ENCODE peak calls at places on chromosome 3, in six cellular contexts. One of them, this sample, is unnamed.

GRCh38 chr3:193593666-193594025 is 638 bp downstream of the OPA1 start:
- DNase-seq in substantia nigra: no peak
- DNase-seq in mesendoderm: peak
- DNase-seq in RWPE1: peak
- DNase-seq in suprapubic skin: no peak
- DNase-seq in lung: no peak
- DNase-seq in this sample: no peak

GRCh38 chr3:188284455-188285212 is 130.7 kb downstream of the LPP start:
- DNase-seq in suprapubic skin: no peak
- DNase-seq in substantia nigra: no peak
- DNase-seq in mesendoderm: no peak
- DNase-seq in RWPE1: no peak
- DNase-seq in lung: no peak
- DNase-seq in this sample: no peak

GRCh38 chr3:38588276-38588971 is 61.1 kb downstream of the SCN5A start:
- DNase-seq in suprapubic skin: peak
- DNase-seq in mesendoderm: no peak
- DNase-seq in substantia nigra: no peak
- DNase-seq in RWPE1: no peak
- DNase-seq in lung: no peak
- DNase-seq in this sample: peak

GRCh38 chr3:123679712-123680386 is 95.0 kb upstream of the HACD2 start:
- DNase-seq in suprapubic skin: no peak
- DNase-seq in RWPE1: no peak
- DNase-seq in substantia nigra: no peak
- DNase-seq in lung: no peak
- DNase-seq in mesendoderm: no peak
- DNase-seq in this sample: no peak

GRCh38 chr3:50210510-50211367 is 5.7 kb downstream of the SLC38A3 start:
- DNase-seq in substantia nigra: no peak
- DNase-seq in suprapubic skin: no peak
- DNase-seq in lung: no peak
- DNase-seq in RWPE1: no peak
- DNase-seq in mesendoderm: no peak
- DNase-seq in this sample: no peak

GRCh38 chr3:23809840-23810341 is 4.1 kb downstream of the UBE2E1 start:
- DNase-seq in mesendoderm: peak
- DNase-seq in RWPE1: no peak
- DNase-seq in suprapubic skin: no peak
- DNase-seq in substantia nigra: no peak
- DNase-seq in lung: no peak
- DNase-seq in this sample: no peak

GRCh38 chr3:133895208-133896001 is at the start of gene RAB6B:
- DNase-seq in lung: peak
- DNase-seq in substantia nigra: peak
- DNase-seq in RWPE1: peak
- DNase-seq in mesendoderm: peak
- DNase-seq in suprapubic skin: no peak
- DNase-seq in this sample: no peak

GRCh38 chr3:14461748-14462324 is 59.4 kb downstream of the SLC6A6 start:
- DNase-seq in mesendoderm: peak
- DNase-seq in RWPE1: peak
- DNase-seq in substantia nigra: no peak
- DNase-seq in lung: no peak
- DNase-seq in suprapubic skin: no peak
- DNase-seq in this sample: no peak

GRCh38 chr3:9255976-9256375 is 6.5 kb upstream of the SRGAP3 start:
- DNase-seq in RWPE1: no peak
- DNase-seq in suprapubic skin: no peak
- DNase-seq in lung: no peak
- DNase-seq in substantia nigra: no peak
- DNase-seq in mesendoderm: no peak
- DNase-seq in this sample: no peak

GRCh38 chr3:38650248-38650940 is 907 bp upstream of the SCN5A start:
- DNase-seq in substantia nigra: no peak
- DNase-seq in suprapubic skin: no peak
- DNase-seq in mesendoderm: no peak
- DNase-seq in lung: no peak
- DNase-seq in RWPE1: no peak
- DNase-seq in this sample: no peak

GRCh38 chr3:159236306-159236705 is 434.5 kb downstream of the MFSD1 start:
- DNase-seq in RWPE1: no peak
- DNase-seq in substantia nigra: no peak
- DNase-seq in mesendoderm: no peak
- DNase-seq in suprapubic skin: no peak
- DNase-seq in lung: no peak
- DNase-seq in this sample: no peak

GRCh38 chr3:72310028-72310987 is 525.4 kb upstream of the PROK2 start:
- DNase-seq in mesendoderm: no peak
- DNase-seq in RWPE1: no peak
- DNase-seq in suprapubic skin: no peak
- DNase-seq in substantia nigra: no peak
- DNase-seq in lung: no peak
- DNase-seq in this sample: no peak

GRCh38 chr3:4633078-4634004 is 140.2 kb downstream of the ITPR1 start:
- DNase-seq in RWPE1: peak
- DNase-seq in substantia nigra: no peak
- DNase-seq in lung: no peak
- DNase-seq in mesendoderm: peak
- DNase-seq in suprapubic skin: no peak
- DNase-seq in this sample: no peak

GRCh38 chr3:124887177-124887995 is at the start of gene ITGB5:
- DNase-seq in lung: peak
- DNase-seq in suprapubic skin: peak
- DNase-seq in substantia nigra: peak
- DNase-seq in RWPE1: peak
- DNase-seq in mesendoderm: peak
- DNase-seq in this sample: peak

GRCh38 chr3:196499807-196500524 is 3.6 kb downstream of the RNF168 start:
- DNase-seq in mesendoderm: peak
- DNase-seq in substantia nigra: no peak
- DNase-seq in suprapubic skin: no peak
- DNase-seq in RWPE1: no peak
- DNase-seq in lung: no peak
- DNase-seq in this sample: no peak

GRCh38 chr3:100637197-100637631 is 27.8 kb downstream of the ADGRG7 start:
- DNase-seq in RWPE1: no peak
- DNase-seq in suprapubic skin: no peak
- DNase-seq in substantia nigra: no peak
- DNase-seq in lung: no peak
- DNase-seq in mesendoderm: peak
- DNase-seq in this sample: no peak

GRCh38 chr3:154473769-154474168 is 43.8 kb upstream of the GPR149 start:
- DNase-seq in lung: no peak
- DNase-seq in suprapubic skin: no peak
- DNase-seq in RWPE1: no peak
- DNase-seq in mesendoderm: no peak
- DNase-seq in substantia nigra: no peak
- DNase-seq in this sample: no peak

GRCh38 chr3:16801698-16802097 is 83.1 kb upstream of the PLCL2 start:
- DNase-seq in suprapubic skin: no peak
- DNase-seq in substantia nigra: no peak
- DNase-seq in lung: no peak
- DNase-seq in mesendoderm: peak
- DNase-seq in RWPE1: no peak
- DNase-seq in this sample: no peak

GRCh38 chr3:185595520-185595919 is 9.4 kb downstream of the SENP2 start:
- DNase-seq in lung: no peak
- DNase-seq in mesendoderm: no peak
- DNase-seq in substantia nigra: no peak
- DNase-seq in RWPE1: no peak
- DNase-seq in suprapubic skin: no peak
- DNase-seq in this sample: no peak

GRCh38 chr3:186815490-186815889 is 9.2 kb upstream of the RFC4 start:
- DNase-seq in substantia nigra: no peak
- DNase-seq in mesendoderm: peak
- DNase-seq in suprapubic skin: no peak
- DNase-seq in lung: no peak
- DNase-seq in RWPE1: no peak
- DNase-seq in this sample: no peak

GRCh38 chr3:28301607-28302158 is 46.8 kb upstream of the ZCWPW2 start:
- DNase-seq in lung: no peak
- DNase-seq in mesendoderm: no peak
- DNase-seq in RWPE1: no peak
- DNase-seq in suprapubic skin: no peak
- DNase-seq in substantia nigra: no peak
- DNase-seq in this sample: no peak

GRCh38 chr3:22377421-22377820 is 626.4 kb upstream of the ZNF385D start:
- DNase-seq in suprapubic skin: no peak
- DNase-seq in mesendoderm: no peak
- DNase-seq in lung: no peak
- DNase-seq in substantia nigra: no peak
- DNase-seq in RWPE1: no peak
- DNase-seq in this sample: no peak

GRCh38 chr3:170494766-170495165 is 76.1 kb downstream of the CLDN11 start:
- DNase-seq in lung: no peak
- DNase-seq in RWPE1: no peak
- DNase-seq in mesendoderm: no peak
- DNase-seq in substantia nigra: no peak
- DNase-seq in suprapubic skin: no peak
- DNase-seq in this sample: no peak

GRCh38 chr3:129624347-129625070 is 18.0 kb upstream of the PLXND1 start:
- DNase-seq in lung: no peak
- DNase-seq in mesendoderm: no peak
- DNase-seq in suprapubic skin: peak
- DNase-seq in substantia nigra: no peak
- DNase-seq in RWPE1: no peak
- DNase-seq in this sample: no peak

GRCh38 chr3:69410301-69410700 is 24.4 kb upstream of the FRMD4B start:
- DNase-seq in suprapubic skin: no peak
- DNase-seq in lung: peak
- DNase-seq in mesendoderm: peak
- DNase-seq in substantia nigra: peak
- DNase-seq in RWPE1: peak
- DNase-seq in this sample: no peak

GRCh38 chr3:69408989-69409388 is 23.1 kb upstream of the FRMD4B start:
- DNase-seq in suprapubic skin: no peak
- DNase-seq in RWPE1: no peak
- DNase-seq in substantia nigra: no peak
- DNase-seq in mesendoderm: no peak
- DNase-seq in lung: no peak
- DNase-seq in this sample: no peak

GRCh38 chr3:69408542-69408941 is 22.7 kb upstream of the FRMD4B start:
- DNase-seq in mesendoderm: no peak
- DNase-seq in lung: no peak
- DNase-seq in substantia nigra: no peak
- DNase-seq in RWPE1: no peak
- DNase-seq in suprapubic skin: no peak
- DNase-seq in this sample: no peak

GRCh38 chr3:69409831-69410230 is 23.9 kb upstream of the FRMD4B start:
- DNase-seq in substantia nigra: no peak
- DNase-seq in lung: no peak
- DNase-seq in mesendoderm: no peak
- DNase-seq in suprapubic skin: no peak
- DNase-seq in RWPE1: no peak
- DNase-seq in this sample: no peak

GRCh38 chr3:69411331-69411730 is 25.4 kb upstream of the FRMD4B start:
- DNase-seq in lung: no peak
- DNase-seq in mesendoderm: no peak
- DNase-seq in substantia nigra: no peak
- DNase-seq in suprapubic skin: no peak
- DNase-seq in RWPE1: peak
- DNase-seq in this sample: no peak
- H3K27ac ChIP-seq in lung: no peak
- H3K27ac ChIP-seq in mesendoderm: no peak
- H3K27ac ChIP-seq in substantia nigra: no peak
- H3K27ac ChIP-seq in suprapubic skin: no peak
- H3K27ac ChIP-seq in RWPE1: no peak
- H3K27ac ChIP-seq in this sample: no peak

DNA sequence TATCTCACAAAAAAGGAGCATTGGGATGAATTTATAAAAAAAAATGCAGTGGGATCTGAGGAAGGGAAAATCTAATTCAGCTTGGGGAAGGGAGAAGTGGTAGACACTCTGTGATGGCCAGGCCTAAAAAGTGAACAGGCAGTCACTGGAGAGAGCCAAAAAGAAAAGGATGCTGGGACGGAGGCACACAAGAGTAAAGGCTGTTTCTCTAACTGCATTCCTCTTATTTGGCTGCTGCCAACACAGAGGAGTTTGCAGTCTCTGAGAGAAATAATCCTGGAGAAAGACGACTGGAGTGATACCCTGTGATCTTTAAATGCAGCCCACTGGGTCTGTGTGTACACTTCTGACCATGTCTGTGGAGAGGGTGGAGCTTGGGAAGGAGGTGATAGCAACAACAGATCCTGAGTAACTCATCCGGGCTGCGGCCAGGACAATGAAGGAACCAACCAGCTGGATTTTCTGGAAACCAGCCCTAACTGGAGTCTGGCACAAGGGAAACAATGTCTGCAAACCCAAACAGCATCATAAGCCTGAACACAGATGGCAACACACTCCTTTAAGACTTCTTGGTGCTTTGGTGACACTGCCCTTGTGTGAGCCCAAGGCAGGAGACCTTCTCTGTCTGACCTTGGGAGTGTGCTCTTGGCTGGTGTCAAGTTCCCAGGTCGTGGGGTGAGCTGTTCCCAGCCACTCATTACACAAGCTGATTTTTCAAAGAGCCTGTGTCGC is 8.1 kb downstream of the FYCO1 start:
- DNase-seq in mesendoderm: no peak
- DNase-seq in substantia nigra: peak
- DNase-seq in lung: no peak
- DNase-seq in suprapubic skin: peak
- DNase-seq in RWPE1: no peak
- DNase-seq in this sample: peak
- H3K27ac ChIP-seq in mesendoderm: no peak
- H3K27ac ChIP-seq in substantia nigra: peak
- H3K27ac ChIP-seq in lung: peak
- H3K27ac ChIP-seq in suprapubic skin: peak
- H3K27ac ChIP-seq in RWPE1: no peak
- H3K27ac ChIP-seq in this sample: peak

GRCh38 chr3:128343287-128344045 is 123.2 kb downstream of the DNAJB8 start:
- DNase-seq in lung: no peak
- DNase-seq in substantia nigra: no peak
- DNase-seq in suprapubic skin: no peak
- DNase-seq in RWPE1: peak
- DNase-seq in mesendoderm: peak
- DNase-seq in this sample: no peak
- H3K27ac ChIP-seq in lung: no peak
- H3K27ac ChIP-seq in substantia nigra: no peak
- H3K27ac ChIP-seq in suprapubic skin: no peak
- H3K27ac ChIP-seq in RWPE1: peak
- H3K27ac ChIP-seq in mesendoderm: no peak
- H3K27ac ChIP-seq in this sample: no peak

DNA sequence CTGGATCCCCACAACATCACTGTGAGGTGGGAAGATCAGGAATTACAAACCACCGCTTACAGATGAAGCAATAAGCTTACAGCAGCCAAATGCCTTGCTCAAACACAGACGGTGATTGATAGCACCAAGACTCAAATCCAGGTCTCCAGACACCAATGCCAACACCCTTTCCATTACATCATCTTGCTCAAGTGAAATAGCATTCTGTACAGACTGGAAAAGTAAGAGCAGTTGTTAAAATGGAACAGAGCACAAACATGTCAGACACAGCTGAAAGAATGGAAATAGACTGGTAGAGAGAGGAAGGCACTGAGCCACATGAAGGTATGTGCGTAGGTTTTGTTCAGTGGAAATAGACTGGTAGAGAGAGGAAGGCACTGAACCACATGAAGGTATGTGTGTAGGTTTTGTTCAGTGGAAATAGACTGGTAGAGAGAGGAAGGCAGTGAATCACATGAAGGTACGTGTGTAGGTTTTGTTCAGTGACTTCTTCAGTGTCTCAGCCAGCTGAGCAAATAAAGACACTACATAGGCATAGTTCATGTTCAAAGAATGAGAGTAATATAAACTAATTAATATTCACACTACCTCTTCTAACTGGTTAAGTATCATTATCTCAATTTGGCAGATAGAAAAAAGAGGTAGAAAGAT is 15.6 kb downstream of the CLDN1 start:
- DNase-seq in substantia nigra: no peak
- DNase-seq in RWPE1: no peak
- DNase-seq in lung: no peak
- DNase-seq in mesendoderm: no peak
- DNase-seq in suprapubic skin: no peak
- DNase-seq in this sample: no peak
- H3K27ac ChIP-seq in substantia nigra: no peak
- H3K27ac ChIP-seq in RWPE1: no peak
- H3K27ac ChIP-seq in lung: no peak
- H3K27ac ChIP-seq in mesendoderm: no peak
- H3K27ac ChIP-seq in suprapubic skin: peak
- H3K27ac ChIP-seq in this sample: no peak